ENCODE peak calls at places on chromosomes 7 and 10, in eight cellular contexts. Y, H, U, Z, I, O, N and G are unnamed samples.
A peak's percentile ranks its signal among the peaks of the same experiment; 100 is the strongest.

GRCh38 chr7:2929321-2930201 is 85.5 kb upstream of the GNA12 start:
- DNase-seq in U (no peak), H (no peak), I (no peak), O (no peak), N (no peak), Z (no peak), Y (no peak), G (no peak)

GRCh38 chr10:103554488-103555320 is 61.2 kb downstream of the NEURL1 start:
- DNase-seq in Y (peak; percentile 21), I (peak; percentile 43), O (no peak), N (no peak), U (peak; percentile 60), Z (peak; percentile 67), H (no peak), G (peak; percentile 70)

GRCh38 chr10:33114451-33114944 is 156.5 kb upstream of the ITGB1 start:
- DNase-seq in O (no peak), Z (no peak), N (no peak), I (no peak), H (peak; percentile 84), Y (no peak), U (no peak), G (no peak)

GRCh38 chr7:143299840-143300239 is 11.7 kb downstream of the CASP2 start:
- DNase-seq in Y (no peak), N (no peak), U (peak; percentile 20), H (peak; percentile 23), I (peak; percentile 32), O (peak; percentile 46), Z (peak; percentile 78), G (peak; percentile 65)

GRCh38 chr7:142477079-142477651 is 219.3 kb upstream of the PRSS58 start:
- DNase-seq in I (no peak), H (peak; percentile 89), Z (peak; percentile 70), Y (peak; percentile 52), U (no peak), O (no peak), N (no peak), G (no peak)

GRCh38 chr7:10940748-10941358 is 32.8 kb upstream of the PHF14 start:
- DNase-seq in O (no peak), I (no peak), H (no peak), N (no peak), U (peak; percentile 63), Y (no peak), Z (peak; percentile 18), G (peak; percentile 14)

GRCh38 chr7:2936891-2937580 is 92.9 kb upstream of the GNA12 start:
- DNase-seq in U (no peak), Y (no peak), I (no peak), O (no peak), N (no peak), Z (no peak), H (no peak), G (no peak)

GRCh38 chr7:148773344-148773743 is 74.6 kb downstream of the CUL1 start:
- DNase-seq in U (no peak), O (peak; percentile 8), N (no peak), H (no peak), I (no peak), Y (no peak), Z (peak; percentile 96), G (no peak)

GRCh38 chr10:61478621-61479312 is 25.6 kb upstream of the TMEM26 start:
- DNase-seq in I (no peak), O (no peak), Z (no peak), N (no peak), H (no peak), Y (no peak), U (no peak), G (no peak)

GRCh38 chr7:10022480-10022879 is 951.2 kb upstream of the PHF14 start:
- DNase-seq in Y (no peak), H (no peak), N (no peak), O (no peak), I (no peak), U (no peak), Z (no peak), G (no peak)

GRCh38 chr10:113539789-113540188 is 13.1 kb upstream of the HABP2 start:
- DNase-seq in N (no peak), I (no peak), O (no peak), U (no peak), Z (peak; percentile 85), Y (peak; percentile 14), H (peak; percentile 19), G (no peak)

GRCh38 chr7:24943096-24943948 is 36.7 kb downstream of the OSBPL3 start:
- DNase-seq in Z (no peak), O (no peak), U (no peak), H (no peak), Y (no peak), I (no peak), N (no peak), G (no peak)

GRCh38 chr7:40267583-40267982 is 132.8 kb downstream of the SUGCT start:
- DNase-seq in Z (no peak), N (no peak), U (no peak), I (no peak), O (no peak), Y (no peak), H (no peak), G (no peak)

GRCh38 chr7:26555971-26556830 is 264.5 kb downstream of the SNX10 start:
- DNase-seq in I (no peak), H (no peak), N (no peak), Z (no peak), Y (no peak), U (peak; percentile 46), O (no peak), G (no peak)

GRCh38 chr10:97891497-97892167 is 42.0 kb downstream of the GOLGA7B start:
- DNase-seq in I (no peak), Z (no peak), N (no peak), H (no peak), Y (no peak), O (no peak), U (no peak), G (no peak)

GRCh38 chr10:68121862-68122261 is 12.6 kb downstream of the MYPN start:
- DNase-seq in I (no peak), N (no peak), Y (no peak), O (no peak), U (no peak), Z (no peak), H (peak; percentile 96), G (no peak)

GRCh38 chr7:157603005-157603404 is 266.2 kb downstream of the DNAJB6 start:
- DNase-seq in Z (no peak), Y (no peak), I (no peak), O (no peak), H (no peak), N (no peak), U (no peak), G (no peak)

GRCh38 chr10:103803941-103804340 is 51.4 kb downstream of the SH3PXD2A start:
- DNase-seq in Z (no peak), O (no peak), U (no peak), I (no peak), Y (no peak), H (no peak), N (no peak), G (no peak)

GRCh38 chr7:113200281-113200680 is 81.9 kb upstream of the SMIM30 start:
- DNase-seq in Y (no peak), Z (peak; percentile 28), H (no peak), U (no peak), N (no peak), O (no peak), I (no peak), G (no peak)

GRCh38 chr7:95951531-95951930 is 179.2 kb downstream of the DYNC1I1 start:
- DNase-seq in Y (no peak), O (no peak), H (no peak), I (no peak), Z (no peak), N (no peak), U (no peak), G (no peak)

GRCh38 chr7:16083931-16084330 is 337.4 kb downstream of the CRPPA start:
- DNase-seq in Z (no peak), H (no peak), Y (no peak), I (no peak), U (peak; percentile 24), N (no peak), O (no peak), G (no peak)

GRCh38 chr7:148242271-148242801 is 348.2 kb upstream of the C7orf33 start:
- DNase-seq in H (peak; percentile 45), O (no peak), I (peak; percentile 12), Z (peak; percentile 72), U (peak; percentile 66), Y (no peak), N (no peak), G (peak; percentile 23)

GRCh38 chr10:73469579-73469978 is 26.2 kb downstream of the PPP3CB start:
- DNase-seq in I (no peak), H (no peak), U (no peak), Y (no peak), N (no peak), O (no peak), Z (no peak), G (no peak)

GRCh38 chr10:65501259-65501658 is 1424.6 kb upstream of the LRRTM3 start:
- DNase-seq in N (no peak), Y (no peak), I (no peak), H (no peak), U (no peak), Z (no peak), O (no peak), G (no peak)

GRCh38 chr10:81414038-81414437 is 461.0 kb upstream of the NRG3 start:
- DNase-seq in U (no peak), N (no peak), Y (no peak), H (no peak), O (no peak), I (peak; percentile 1), Z (peak; percentile 6), G (no peak)

GRCh38 chr10:103548581-103549348 is 55.3 kb downstream of the NEURL1 start:
- DNase-seq in H (no peak), Y (no peak), I (no peak), N (no peak), U (peak; percentile 67), O (no peak), Z (no peak), G (peak; percentile 56)

GRCh38 chr7:93862651-93863050 is 27.9 kb downstream of the TFPI2 start:
- DNase-seq in I (no peak), U (no peak), Y (no peak), H (no peak), Z (no peak), N (no peak), O (no peak), G (no peak)

GRCh38 chr10:93757766-93758509 is at the start of gene LGI1:
- DNase-seq in Z (no peak), H (no peak), Y (no peak), I (no peak), O (no peak), U (no peak), N (no peak), G (no peak)

GRCh38 chr7:85068796-85069195 is 118.1 kb downstream of the SEMA3D start:
- DNase-seq in I (no peak), Z (peak; percentile 16), Y (peak; percentile 40), N (no peak), U (no peak), O (no peak), H (peak; percentile 74), G (no peak)

GRCh38 chr7:22499044-22499443 is 944 bp downstream of the STEAP1B start:
- DNase-seq in I (no peak), Z (no peak), H (no peak), Y (no peak), N (no peak), U (no peak), O (no peak), G (no peak)

GRCh38 chr10:5518143-5518542 is 6.6 kb upstream of the CALML3 start:
- DNase-seq in I (no peak), N (no peak), Z (no peak), O (no peak), Y (no peak), H (no peak), U (peak; percentile 84), G (peak; percentile 42)

GRCh38 chr7:112271162-112271561 is 64.7 kb downstream of the ZNF277 start:
- DNase-seq in Z (no peak), Y (no peak), U (peak; percentile 86), H (no peak), O (no peak), I (no peak), N (no peak), G (no peak)

GRCh38 chr10:290026-290725 is 154.9 kb downstream of the ZMYND11 start:
- DNase-seq in H (peak; percentile 64), Z (no peak), Y (peak; percentile 69), U (no peak), I (no peak), O (no peak), N (no peak), G (no peak)

GRCh38 chr10:72334196-72334831 is 20.4 kb downstream of the DNAJB12 start:
- DNase-seq in Y (no peak), H (peak; percentile 82), I (peak; percentile 57), O (no peak), N (no peak), Z (no peak), U (peak; percentile 93), G (no peak)